ENCODE peak calls at places on chromosomes 1 and 21, in nine cellular contexts. One of them, this sample, is unnamed.

GRCh38 chr21:31282095-31282709 is 61.9 kb downstream of the TIAM1 start:
- DNase-seq in SW480: peak; percentile 67
- DNase-seq in psoas muscle: peak; percentile 15
- DNase-seq in mammary epithelial cell: peak; percentile 34
- DNase-seq in activated CD4-positive, alpha-beta T cell treated with anti-CD3 and anti-CD28 coated beads for 24 hours: no peak
- DNase-seq in nephron progenitor cell: no peak
- DNase-seq in HEK293T: no peak
- DNase-seq in kidney tubule cell: peak; percentile 49
- DNase-seq in NCI-H774: no peak
- DNase-seq in this sample: peak; percentile 95

GRCh38 chr1:25774921-25775774 is 24.8 kb upstream of the SELENON start:
- DNase-seq in mammary epithelial cell: no peak
- DNase-seq in kidney tubule cell: peak; percentile 42
- DNase-seq in NCI-H774: no peak
- DNase-seq in nephron progenitor cell: no peak
- DNase-seq in activated CD4-positive, alpha-beta T cell treated with anti-CD3 and anti-CD28 coated beads for 24 hours: peak; percentile 60
- DNase-seq in psoas muscle: no peak
- DNase-seq in SW480: no peak
- DNase-seq in HEK293T: no peak
- DNase-seq in this sample: no peak

GRCh38 chr1:219271914-219272545 is 98.4 kb downstream of the LYPLAL1 start:
- DNase-seq in kidney tubule cell: peak; percentile 40
- DNase-seq in activated CD4-positive, alpha-beta T cell treated with anti-CD3 and anti-CD28 coated beads for 24 hours: no peak
- DNase-seq in mammary epithelial cell: no peak
- DNase-seq in psoas muscle: no peak
- DNase-seq in nephron progenitor cell: no peak
- DNase-seq in HEK293T: no peak
- DNase-seq in NCI-H774: no peak
- DNase-seq in SW480: no peak
- DNase-seq in this sample: peak; percentile 62

GRCh38 chr1:169271094-169271493 is 96.5 kb downstream of the NME7 start:
- DNase-seq in mammary epithelial cell: no peak
- DNase-seq in HEK293T: no peak
- DNase-seq in activated CD4-positive, alpha-beta T cell treated with anti-CD3 and anti-CD28 coated beads for 24 hours: no peak
- DNase-seq in nephron progenitor cell: no peak
- DNase-seq in NCI-H774: no peak
- DNase-seq in SW480: no peak
- DNase-seq in kidney tubule cell: no peak
- DNase-seq in psoas muscle: no peak
- DNase-seq in this sample: no peak

GRCh38 chr21:46115441-46116188 is 17.7 kb downstream of the COL6A2 start:
- DNase-seq in SW480: no peak
- DNase-seq in HEK293T: no peak
- DNase-seq in psoas muscle: no peak
- DNase-seq in kidney tubule cell: no peak
- DNase-seq in nephron progenitor cell: no peak
- DNase-seq in activated CD4-positive, alpha-beta T cell treated with anti-CD3 and anti-CD28 coated beads for 24 hours: no peak
- DNase-seq in mammary epithelial cell: no peak
- DNase-seq in NCI-H774: no peak
- DNase-seq in this sample: no peak

GRCh38 chr1:196148367-196148970 is 459.8 kb downstream of the KCNT2 start:
- DNase-seq in HEK293T: peak; percentile 13
- DNase-seq in psoas muscle: no peak
- DNase-seq in SW480: peak; percentile 13
- DNase-seq in kidney tubule cell: peak; percentile 34
- DNase-seq in nephron progenitor cell: peak; percentile 6
- DNase-seq in mammary epithelial cell: peak; percentile 23
- DNase-seq in activated CD4-positive, alpha-beta T cell treated with anti-CD3 and anti-CD28 coated beads for 24 hours: no peak
- DNase-seq in NCI-H774: peak; percentile 25
- DNase-seq in this sample: peak; percentile 45

GRCh38 chr1:200414657-200415056 is 4.8 kb upstream of the ZNF281 start:
- DNase-seq in SW480: no peak
- DNase-seq in kidney tubule cell: no peak
- DNase-seq in HEK293T: no peak
- DNase-seq in mammary epithelial cell: no peak
- DNase-seq in psoas muscle: no peak
- DNase-seq in activated CD4-positive, alpha-beta T cell treated with anti-CD3 and anti-CD28 coated beads for 24 hours: no peak
- DNase-seq in NCI-H774: no peak
- DNase-seq in nephron progenitor cell: no peak
- DNase-seq in this sample: no peak

GRCh38 chr1:26542781-26543443 is 13.4 kb downstream of the RPS6KA1 start:
- DNase-seq in nephron progenitor cell: no peak
- DNase-seq in kidney tubule cell: no peak
- DNase-seq in NCI-H774: no peak
- DNase-seq in activated CD4-positive, alpha-beta T cell treated with anti-CD3 and anti-CD28 coated beads for 24 hours: no peak
- DNase-seq in mammary epithelial cell: no peak
- DNase-seq in psoas muscle: no peak
- DNase-seq in SW480: no peak
- DNase-seq in HEK293T: no peak
- DNase-seq in this sample: no peak

This sample was measured in amniotic epithelial cell.